ENCODE peak calls at places on chromosomes 1 and 21, in nine cellular contexts. X is Caco-2; F is endodermal cell; J is tibial nerve; B is trophoblast cell; Z is CD8-positive, alpha-beta memory T cell; D is CD8-positive, alpha-beta T cell; U is psoas muscle; Q is testis. V is an unnamed sample. For H3K27me3 and H3K36me3, the result is how much of the 10 kb centered on the place peaks cover.

GRCh38 chr1:29236993-29237905 is 927 bp downstream of the PTPRU start:
- DNase-seq in B (peak), U (peak), Q (peak), D (no peak), X (peak), J (no peak), F (peak), Z (no peak), V (peak)

GRCh38 chr21:44347911-44348451 is 5.4 kb upstream of the TRPM2 start:
- DNase-seq in Q (no peak), B (no peak), Z (no peak), F (no peak), X (no peak), U (no peak), J (no peak), D (no peak), V (no peak)

GRCh38 chr1:26535201-26535600 is 5.6 kb downstream of the RPS6KA1 start:
- DNase-seq in B (no peak), D (no peak), Z (no peak), J (no peak), U (no peak), F (no peak), Q (no peak), X (no peak), V (peak)

GRCh38 chr1:222466150-222466865 is 81.6 kb downstream of the HHIPL2 start:
- DNase-seq in F (no peak), X (no peak), D (no peak), B (peak), J (no peak), Q (no peak), U (no peak), Z (no peak), V (peak)

GRCh38 chr21:44714905-44715304 is 3.5 kb upstream of the TSPEAR start:
- DNase-seq in X (no peak), Z (no peak), F (peak), J (no peak), Q (no peak), D (no peak), U (no peak), B (no peak), V (peak)

GRCh38 chr1:201533836-201534235 is 5.1 kb upstream of the NAV1 start:
- DNase-seq in D (no peak), J (no peak), U (no peak), X (no peak), B (no peak), Q (no peak), F (no peak), Z (no peak), V (no peak)

GRCh38 chr1:75198761-75199160 is 64.6 kb downstream of the LHX8 start:
- DNase-seq in D (no peak), F (no peak), Q (no peak), J (no peak), X (no peak), U (no peak), B (peak), Z (no peak), V (no peak)

GRCh38 chr1:111867868-111868440 is 112.3 kb downstream of the DDX20 start:
- DNase-seq in X (no peak), Q (no peak), Z (no peak), F (no peak), B (no peak), U (no peak), J (no peak), D (no peak), V (no peak)

GRCh38 chr1:186212574-186213224 is 162.4 kb downstream of the TPR start:
- DNase-seq in Q (peak), B (peak), Z (no peak), U (no peak), D (peak), X (peak), J (no peak), F (peak), V (peak)

GRCh38 chr1:224333939-224334701 is 4.1 kb upstream of the NVL start:
- DNase-seq in F (no peak), U (no peak), Q (no peak), B (no peak), X (no peak), J (no peak), Z (no peak), D (no peak), V (no peak)

GRCh38 chr1:111204211-111204883 is 3.9 kb upstream of the DENND2D start:
- DNase-seq in D (peak), F (no peak), Z (peak), X (peak), U (peak), J (no peak), Q (peak), B (no peak), V (peak)

GRCh38 chr1:178645157-178645825 is 79.8 kb upstream of the RALGPS2 start:
- DNase-seq in U (no peak), B (no peak), D (no peak), Z (no peak), X (no peak), F (peak), J (no peak), Q (no peak), V (no peak)

GRCh38 chr1:207581496-207582168 is 63.3 kb upstream of the CR1L start:
- DNase-seq in D (no peak), U (no peak), B (no peak), J (no peak), Q (no peak), X (no peak), F (no peak), Z (no peak), V (no peak)

GRCh38 chr1:217063065-217063908 is 340.1 kb upstream of the ESRRG start:
- DNase-seq in J (no peak), F (peak), Z (no peak), X (peak), B (no peak), D (no peak), U (no peak), Q (no peak), V (no peak)

GRCh38 chr1:176531036-176531435 is 68.1 kb downstream of the PAPPA2 start:
- DNase-seq in Q (no peak), X (no peak), U (no peak), B (no peak), D (no peak), J (no peak), F (no peak), Z (no peak), V (no peak)

GRCh38 chr1:202165267-202165941 is 5.0 kb upstream of the PTPN7 start:
- DNase-seq in D (no peak), B (no peak), Q (peak), X (no peak), F (no peak), U (no peak), Z (no peak), J (no peak), V (peak)

GRCh38 chr1:112718691-112719418 is 3.7 kb upstream of the PPM1J start:
- DNase-seq in X (no peak), Q (peak), Z (peak), D (peak), B (peak), J (peak), F (peak), U (peak), V (peak)

GRCh38 chr1:114745351-114745750 is 12.4 kb downstream of the CSDE1 start:
- DNase-seq in X (no peak), Z (no peak), J (no peak), B (no peak), F (no peak), D (no peak), U (no peak), Q (no peak), V (no peak)

GRCh38 chr1:231359113-231359512 is 21.0 kb downstream of the SPRTN start:
- DNase-seq in Z (no peak), J (no peak), F (no peak), X (no peak), D (no peak), B (peak), Q (no peak), U (peak), V (no peak)

GRCh38 chr1:205343431-205344009 is 13.2 kb downstream of the KLHDC8A start:
- DNase-seq in U (no peak), F (peak), Q (peak), D (peak), B (no peak), J (no peak), X (no peak), Z (no peak), V (peak)

GRCh38 chr1:108569097-108569728 is 9.3 kb downstream of the EEIG2 start:
- DNase-seq in Z (no peak), D (no peak), U (no peak), Q (no peak), F (no peak), J (no peak), X (no peak), B (peak), V (no peak)

GRCh38 chr1:198667186-198667585 is 28.3 kb downstream of the PTPRC start:
- DNase-seq in Z (no peak), U (no peak), D (no peak), Q (no peak), B (peak), F (no peak), X (no peak), J (no peak), V (no peak)

GRCh38 chr1:110626890-110627289 is 20.7 kb upstream of the KCNA2 start:
- DNase-seq in F (peak), B (no peak), Z (no peak), J (no peak), U (no peak), Q (no peak), X (no peak), D (no peak), V (no peak)

GRCh38 chr1:42422672-42423236 is 33.1 kb downstream of the ZMYND12 start:
- DNase-seq in Q (no peak), D (no peak), J (no peak), B (no peak), X (no peak), F (no peak), U (no peak), Z (no peak), V (no peak)

GRCh38 chr1:160789702-160790611 is 6.0 kb upstream of the LY9 start:
- DNase-seq in J (no peak), Z (no peak), F (no peak), U (no peak), B (peak), Q (no peak), X (no peak), D (no peak), V (no peak)

GRCh38 chr1:235206533-235207201 is 45.6 kb upstream of the RBM34 start:
- DNase-seq in U (no peak), B (no peak), X (no peak), Q (no peak), J (no peak), D (no peak), F (no peak), Z (no peak), V (no peak)

GRCh38 chr1:210446479-210446878 is 117.8 kb downstream of the HHAT start:
- DNase-seq in J (no peak), B (peak), X (no peak), D (peak), U (no peak), Z (peak), F (peak), Q (no peak), V (no peak)

GRCh38 chr1:116278541-116278866 is 94.5 kb upstream of the ATP1A1 start:
- DNase-seq in Q (no peak), X (no peak), D (no peak), U (no peak), B (no peak), Z (no peak), J (no peak), F (no peak), V (no peak)

GRCh38 chr1:247322849-247323586 is 8.6 kb downstream of the ZNF496 start:
- DNase-seq in U (no peak), X (no peak), Q (no peak), Z (no peak), B (no peak), F (no peak), J (no peak), D (peak), V (no peak)

GRCh38 chr21:19237603-19238002 is 834.0 kb upstream of the TMPRSS15 start:
- DNase-seq in D (no peak), Q (no peak), B (no peak), F (no peak), J (no peak), X (no peak), U (no peak), Z (no peak), V (no peak)

GRCh38 chr1:5318143-5318816 is 663.9 kb downstream of the AJAP1 start:
- DNase-seq in X (no peak), J (no peak), B (no peak), Q (no peak), D (no peak), Z (no peak), F (no peak), U (no peak), V (no peak)

GRCh38 chr1:24925963-24926362 is 4.1 kb downstream of the RUNX3 start:
- DNase-seq in Z (no peak), F (no peak), D (no peak), U (no peak), X (no peak), J (no peak), Q (no peak), B (no peak), V (peak)

GRCh38 chr1:24925082-24925779 is 4.8 kb downstream of the RUNX3 start:
- DNase-seq in B (no peak), D (peak), J (no peak), Q (no peak), Z (peak), F (no peak), U (no peak), X (no peak), V (no peak)

GRCh38 chr1:24927886-24928630 is 2.0 kb downstream of the RUNX3 start:
- DNase-seq in B (no peak), U (no peak), F (no peak), D (no peak), J (no peak), Q (no peak), Z (no peak), X (no peak), V (no peak)

GRCh38 chr1:24927473-24927872 is 2.6 kb downstream of the RUNX3 start:
- DNase-seq in B (no peak), D (no peak), U (no peak), Z (peak), F (no peak), J (no peak), X (no peak), Q (no peak), V (no peak)

GRCh38 chr1:24926596-24927249 is 3.4 kb downstream of the RUNX3 start:
- DNase-seq in X (no peak), J (no peak), B (no peak), Z (peak), U (no peak), D (no peak), Q (no peak), F (peak), V (peak)
- H3K27me3 ChIP-seq in X (under half), J (half or more), B (half or more), Z (under half), U (under half), D (under half), Q (under half), F (half or more), V (half or more)

DNA sequence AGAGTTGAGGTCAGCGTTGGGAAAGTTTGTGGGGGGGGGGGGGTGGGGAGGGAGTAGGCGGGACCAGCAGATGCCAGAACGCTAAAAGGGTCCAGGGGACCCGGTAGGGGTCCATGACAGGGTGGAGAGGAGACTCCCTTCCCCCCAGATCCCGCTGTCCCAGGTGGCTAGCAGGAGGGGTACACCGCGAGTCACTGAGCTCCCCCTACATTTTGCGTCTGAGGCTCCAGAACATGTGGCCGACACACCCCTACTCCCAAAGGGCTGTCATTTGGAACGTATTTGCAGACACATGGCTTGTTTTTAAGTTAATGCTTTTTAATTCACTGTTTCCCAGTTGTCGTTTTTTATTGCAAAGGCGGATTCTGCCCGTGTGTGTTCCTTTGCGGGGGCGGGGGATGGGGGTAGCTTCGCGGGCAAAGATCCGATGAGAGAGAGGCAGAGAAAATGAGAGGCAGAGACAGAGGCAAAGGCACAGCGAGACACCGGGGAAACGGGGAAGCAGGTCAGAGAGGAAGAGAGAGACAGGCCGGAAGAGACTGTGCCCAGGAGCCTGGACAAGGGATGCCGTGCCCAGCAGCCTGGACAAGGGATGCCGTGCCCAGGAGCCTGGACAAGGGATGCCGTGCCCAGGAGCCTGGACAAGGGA is 270.2 kb downstream of the FOXD2 start:
- DNase-seq in Q (no peak), J (no peak), D (no peak), B (no peak), X (no peak), F (no peak), Z (no peak), U (no peak), V (peak)
- H3K4me3 ChIP-seq in Q (no peak), J (no peak), D (no peak), B (no peak), X (no peak), F (no peak), Z (no peak), U (no peak), V (no peak)

GRCh38 chr1:11671205-11671543 is 7.2 kb downstream of the FBXO6 start:
- DNase-seq in D (no peak), J (no peak), F (peak), B (no peak), Z (no peak), X (no peak), Q (no peak), U (no peak), V (no peak)

GRCh38 chr1:11670747-11671146 is 6.7 kb downstream of the FBXO6 start:
- DNase-seq in U (no peak), Z (no peak), D (no peak), B (no peak), J (no peak), X (no peak), F (no peak), Q (no peak), V (no peak)

GRCh38 chr1:11674488-11674887 is 6.5 kb downstream of the MAD2L2 start:
- DNase-seq in X (no peak), Q (no peak), U (no peak), F (no peak), B (no peak), J (no peak), D (no peak), Z (no peak), V (peak)

GRCh38 chr1:11673089-11673769 is 7.7 kb downstream of the MAD2L2 start:
- DNase-seq in F (no peak), J (no peak), U (no peak), D (no peak), X (no peak), Q (no peak), Z (no peak), B (no peak), V (peak)

GRCh38 chr1:11671544-11672286 is 7.7 kb downstream of the FBXO6 start:
- DNase-seq in D (no peak), Z (no peak), J (no peak), X (peak), B (no peak), F (peak), U (no peak), Q (no peak), V (peak)
- H3K36me3 ChIP-seq in D (under half), Z (under half), J (under half), X (under half), B (under half), F (under half), U (half or more), Q (under half), V (half or more)

GRCh38 chr1:155123801-155124200 is 3.9 kb upstream of the EFNA1 start:
- DNase-seq in X (no peak), Q (no peak), D (no peak), Z (no peak), B (no peak), F (no peak), J (no peak), U (no peak), V (no peak)

GRCh38 chr1:155122308-155122707 is 5.4 kb upstream of the EFNA1 start:
- DNase-seq in U (no peak), B (no peak), J (no peak), Z (no peak), X (no peak), D (no peak), F (no peak), Q (no peak), V (no peak)

GRCh38 chr1:155124503-155125463 is 2.9 kb upstream of the EFNA1 start:
- DNase-seq in X (peak), U (no peak), B (peak), Q (no peak), J (no peak), F (peak), D (no peak), Z (no peak), V (peak)

GRCh38 chr1:155120253-155120652 is 7.4 kb upstream of the EFNA1 start:
- DNase-seq in Z (no peak), B (peak), F (no peak), Q (no peak), J (no peak), D (no peak), X (peak), U (no peak), V (no peak)

GRCh38 chr1:155121249-155121648 is 6.4 kb upstream of the EFNA1 start:
- DNase-seq in B (no peak), F (no peak), X (no peak), D (no peak), Q (no peak), U (no peak), J (no peak), Z (no peak), V (no peak)
- H3K27me3 ChIP-seq in B (under half), F (under half), X (under half), D (under half), Q (under half), U (under half), J (under half), Z (under half), V (under half)

GRCh38 chr1:21654209-21654608 is 14.9 kb downstream of the RAP1GAP start:
- DNase-seq in F (no peak), B (no peak), X (no peak), J (no peak), Z (no peak), U (no peak), Q (no peak), D (no peak), V (no peak)

GRCh38 chr1:21651214-21652042 is 17.7 kb downstream of the RAP1GAP start:
- DNase-seq in U (no peak), Q (no peak), F (peak), Z (peak), J (no peak), B (peak), D (peak), X (no peak), V (peak)

GRCh38 chr1:21652101-21652936 is 16.8 kb downstream of the RAP1GAP start:
- DNase-seq in F (peak), Q (no peak), X (no peak), D (no peak), U (no peak), B (no peak), Z (no peak), J (no peak), V (peak)

GRCh38 chr1:21653744-21654100 is 15.4 kb downstream of the RAP1GAP start:
- DNase-seq in Z (no peak), D (no peak), U (no peak), F (no peak), J (no peak), Q (no peak), B (no peak), X (no peak), V (peak)

DNA sequence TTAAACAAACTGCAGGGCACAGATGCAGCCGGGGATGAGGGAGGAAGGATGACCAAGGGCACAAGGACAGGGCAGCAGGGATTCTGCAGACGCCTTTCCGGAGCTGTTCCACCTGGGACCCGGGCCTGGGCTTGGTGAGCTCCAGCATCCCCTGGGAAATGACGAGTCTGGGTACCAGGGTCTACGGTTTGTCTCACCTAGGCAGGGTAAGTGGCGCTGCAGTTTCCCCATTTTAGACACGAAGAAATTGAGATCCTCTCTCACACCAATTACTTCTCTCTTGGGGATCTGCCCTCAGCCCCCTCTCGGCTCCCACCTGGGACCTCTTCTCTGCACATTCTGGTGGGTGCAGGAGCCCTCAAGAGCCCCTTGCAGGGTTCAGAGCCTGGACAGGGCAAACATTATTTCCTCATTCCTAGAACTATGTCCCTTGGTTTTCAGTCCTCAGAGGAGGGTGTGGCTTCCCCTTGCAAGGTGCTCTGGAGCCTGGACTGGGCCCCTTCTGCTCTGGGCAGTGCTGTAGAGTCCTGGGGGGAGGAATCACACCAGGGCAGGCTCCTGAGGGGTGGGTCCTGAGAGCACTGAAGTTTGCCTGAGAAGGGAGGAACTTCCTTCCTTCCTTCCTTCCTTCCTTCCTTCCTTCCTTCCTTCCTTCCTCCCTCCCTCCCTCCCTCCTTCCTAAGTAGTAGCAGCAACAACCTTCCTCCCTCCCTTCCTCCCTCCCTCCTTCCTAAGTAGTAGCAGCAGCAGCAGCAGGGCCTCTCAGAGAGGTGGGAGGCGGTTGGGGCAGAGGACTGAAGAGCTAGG is 16.0 kb downstream of the RAP1GAP start:
- DNase-seq in J (no peak), X (no peak), Q (no peak), D (no peak), U (no peak), F (no peak), B (no peak), Z (no peak), V (peak)
- H3K4me3 ChIP-seq in J (no peak), X (no peak), Q (no peak), D (no peak), U (no peak), F (no peak), B (no peak), Z (no peak), V (no peak)

GRCh38 chr1:88876573-88877335 is 14.6 kb downstream of the GTF2B start:
- DNase-seq in B (no peak), J (no peak), Z (no peak), F (no peak), U (no peak), Q (no peak), D (no peak), X (no peak), V (no peak)
- H3K36me3 ChIP-seq in B (under half), J (under half), Z (under half), F (under half), U (under half), Q (under half), D (under half), X (under half), V (under half)

V was measured in H7.